ENCODE peak calls at places on chromosomes 2 and 18, in five cellular contexts. One of them, this sample, is unnamed.

GRCh38 chr2:180416553-180417113 is 409.5 kb upstream of the CWC22 start:
- DNase-seq in vagina: no peak
- DNase-seq in spleen: no peak
- DNase-seq in IMR-90: no peak
- DNase-seq in neural progenitor cell: no peak
- DNase-seq in this sample: no peak

GRCh38 chr2:19796036-19796703 is 105.6 kb downstream of the TTC32 start:
- DNase-seq in IMR-90: peak; percentile 45
- DNase-seq in neural progenitor cell: no peak
- DNase-seq in vagina: no peak
- DNase-seq in spleen: no peak
- DNase-seq in this sample: no peak

GRCh38 chr18:43661570-43661969 is 384.3 kb upstream of the SYT4 start:
- DNase-seq in vagina: no peak
- DNase-seq in IMR-90: peak; percentile 83
- DNase-seq in neural progenitor cell: peak; percentile 53
- DNase-seq in spleen: no peak
- DNase-seq in this sample: no peak

GRCh38 chr2:234290196-234290595 is 206.7 kb downstream of the ARL4C start:
- DNase-seq in neural progenitor cell: no peak
- DNase-seq in spleen: no peak
- DNase-seq in vagina: peak; percentile 91
- DNase-seq in IMR-90: no peak
- DNase-seq in this sample: no peak

GRCh38 chr2:227627769-227628168 is 10.5 kb downstream of the SCYGR4 start:
- DNase-seq in neural progenitor cell: no peak
- DNase-seq in IMR-90: no peak
- DNase-seq in spleen: no peak
- DNase-seq in vagina: no peak
- DNase-seq in this sample: no peak

GRCh38 chr2:120803764-120804335 is 68.2 kb downstream of the GLI2 start:
- DNase-seq in neural progenitor cell: no peak
- DNase-seq in IMR-90: peak; percentile 64
- DNase-seq in vagina: no peak
- DNase-seq in spleen: no peak
- DNase-seq in this sample: no peak

GRCh38 chr18:45854036-45854586 is 28.6 kb downstream of the SIGLEC15 start:
- DNase-seq in neural progenitor cell: no peak
- DNase-seq in IMR-90: no peak
- DNase-seq in vagina: no peak
- DNase-seq in spleen: no peak
- DNase-seq in this sample: no peak

GRCh38 chr2:88892788-88893187 is 201.3 kb downstream of the RPIA start:
- DNase-seq in IMR-90: no peak
- DNase-seq in vagina: no peak
- DNase-seq in spleen: no peak
- DNase-seq in neural progenitor cell: no peak
- DNase-seq in this sample: no peak

GRCh38 chr2:95670686-95671085 is 78.9 kb downstream of the TRIM43 start:
- DNase-seq in vagina: no peak
- DNase-seq in neural progenitor cell: no peak
- DNase-seq in spleen: no peak
- DNase-seq in IMR-90: no peak
- DNase-seq in this sample: no peak

GRCh38 chr2:229412686-229413085 is 141.6 kb upstream of the PID1 start:
- DNase-seq in neural progenitor cell: no peak
- DNase-seq in IMR-90: no peak
- DNase-seq in spleen: no peak
- DNase-seq in vagina: no peak
- DNase-seq in this sample: no peak
- TF ChIP-seq CTCF in neural progenitor cell: no peak
- TF ChIP-seq CTCF in IMR-90: no peak
- TF ChIP-seq CTCF in spleen: no peak
- TF ChIP-seq CTCF in vagina: no peak
- TF ChIP-seq CTCF in this sample: no peak

GRCh38 chr2:59449264-59449663 is 1104.2 kb downstream of the BCL11A start:
- DNase-seq in vagina: no peak
- DNase-seq in neural progenitor cell: peak; percentile 5
- DNase-seq in IMR-90: no peak
- DNase-seq in spleen: no peak
- DNase-seq in this sample: no peak
- TF ChIP-seq CTCF in vagina: no peak
- TF ChIP-seq CTCF in neural progenitor cell: no peak
- TF ChIP-seq CTCF in IMR-90: no peak
- TF ChIP-seq CTCF in spleen: no peak
- TF ChIP-seq CTCF in this sample: no peak

GRCh38 chr2:103292570-103293265 is 530.9 kb downstream of the TMEM182 start:
- DNase-seq in spleen: no peak
- DNase-seq in vagina: no peak
- DNase-seq in neural progenitor cell: no peak
- DNase-seq in IMR-90: no peak
- DNase-seq in this sample: no peak
- TF ChIP-seq CTCF in spleen: no peak
- TF ChIP-seq CTCF in vagina: no peak
- TF ChIP-seq CTCF in neural progenitor cell: peak; percentile 38
- TF ChIP-seq CTCF in IMR-90: no peak
- TF ChIP-seq CTCF in this sample: peak; percentile 20

GRCh38 chr2:182646763-182647498 is 69.1 kb upstream of the DNAJC10 start:
- DNase-seq in IMR-90: no peak
- DNase-seq in neural progenitor cell: no peak
- DNase-seq in spleen: no peak
- DNase-seq in vagina: no peak
- DNase-seq in this sample: no peak

GRCh38 chr2:182649316-182649715 is 66.7 kb upstream of the DNAJC10 start:
- DNase-seq in vagina: no peak
- DNase-seq in neural progenitor cell: peak; percentile 71
- DNase-seq in IMR-90: peak; percentile 46
- DNase-seq in spleen: no peak
- DNase-seq in this sample: no peak

GRCh38 chr2:182652326-182652725 is 63.7 kb upstream of the DNAJC10 start:
- DNase-seq in neural progenitor cell: no peak
- DNase-seq in spleen: no peak
- DNase-seq in IMR-90: no peak
- DNase-seq in vagina: no peak
- DNase-seq in this sample: no peak

GRCh38 chr2:182647499-182647787 is 68.6 kb upstream of the DNAJC10 start:
- DNase-seq in neural progenitor cell: no peak
- DNase-seq in spleen: no peak
- DNase-seq in IMR-90: no peak
- DNase-seq in vagina: no peak
- DNase-seq in this sample: no peak

DNA sequence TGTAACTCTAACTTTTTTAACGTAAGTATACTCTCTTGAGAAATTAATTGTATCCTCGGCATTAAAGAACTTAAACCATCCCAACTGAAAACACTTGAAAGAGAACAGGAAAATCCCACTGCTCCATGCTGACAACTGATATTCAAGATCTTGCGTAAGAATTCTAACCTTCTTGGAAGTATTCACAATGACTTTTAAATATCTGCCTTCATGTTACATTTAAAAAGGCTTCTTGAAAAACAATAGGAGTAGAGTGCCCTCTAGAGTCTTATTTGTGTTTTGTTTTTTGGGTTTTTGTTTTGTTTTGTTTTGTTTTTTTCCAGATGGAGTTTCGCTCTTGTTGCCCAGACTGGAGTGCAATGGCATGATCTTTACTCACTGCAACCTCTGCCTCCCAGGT is 65.4 kb upstream of the DNAJC10 start:
- DNase-seq in neural progenitor cell: peak; percentile 36
- DNase-seq in spleen: no peak
- DNase-seq in vagina: no peak
- DNase-seq in IMR-90: peak; percentile 76
- DNase-seq in this sample: no peak
- TF ChIP-seq CTCF in neural progenitor cell: peak; percentile 70
- TF ChIP-seq CTCF in spleen: peak; percentile 53
- TF ChIP-seq CTCF in vagina: peak; percentile 73
- TF ChIP-seq CTCF in IMR-90: peak; percentile 62
- TF ChIP-seq CTCF in this sample: peak; percentile 89

GRCh38 chr2:113206251-113206650 is 32.5 kb downstream of the PSD4 start:
- DNase-seq in vagina: no peak
- DNase-seq in neural progenitor cell: no peak
- DNase-seq in IMR-90: no peak
- DNase-seq in spleen: no peak
- DNase-seq in this sample: no peak

GRCh38 chr2:113202305-113203216 is 28.8 kb downstream of the PSD4 start:
- DNase-seq in vagina: no peak
- DNase-seq in neural progenitor cell: peak; percentile 57
- DNase-seq in spleen: peak; percentile 78
- DNase-seq in IMR-90: no peak
- DNase-seq in this sample: no peak

GRCh38 chr2:113203217-113203530 is 29.4 kb downstream of the PSD4 start:
- DNase-seq in spleen: peak; percentile 8
- DNase-seq in neural progenitor cell: no peak
- DNase-seq in IMR-90: peak; percentile 59
- DNase-seq in vagina: no peak
- DNase-seq in this sample: no peak

GRCh38 chr2:113201496-113202304 is 27.9 kb downstream of the PSD4 start:
- DNase-seq in vagina: no peak
- DNase-seq in IMR-90: no peak
- DNase-seq in neural progenitor cell: no peak
- DNase-seq in spleen: peak; percentile 76
- DNase-seq in this sample: no peak

GRCh38 chr2:113203901-113204519 is 30.2 kb downstream of the PSD4 start:
- DNase-seq in vagina: no peak
- DNase-seq in spleen: peak; percentile 87
- DNase-seq in neural progenitor cell: peak; percentile 85
- DNase-seq in IMR-90: peak; percentile 68
- DNase-seq in this sample: no peak
- TF ChIP-seq CTCF in vagina: peak; percentile 62
- TF ChIP-seq CTCF in spleen: peak; percentile 85
- TF ChIP-seq CTCF in neural progenitor cell: peak; percentile 88
- TF ChIP-seq CTCF in IMR-90: peak; percentile 88
- TF ChIP-seq CTCF in this sample: peak; percentile 94

DNA sequence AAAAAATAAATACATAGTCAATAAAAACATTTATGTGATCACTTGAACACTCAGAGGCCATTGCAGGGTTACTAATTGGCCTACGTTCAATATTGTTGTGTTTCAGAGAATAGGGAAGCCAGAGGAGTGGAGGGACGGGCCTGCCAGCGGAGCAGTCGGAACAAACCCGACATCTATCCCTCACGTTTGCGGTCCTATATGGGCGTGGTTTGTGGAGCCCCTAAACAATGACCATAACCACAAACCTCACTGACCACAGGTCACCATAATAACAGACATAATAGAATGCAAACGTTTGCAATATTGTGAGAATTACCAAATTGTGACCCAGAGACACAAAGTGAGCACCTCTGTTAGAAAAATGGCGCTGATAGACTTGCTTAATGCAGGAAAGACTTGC is 19.5 kb upstream of the ZNF516 start:
- DNase-seq in neural progenitor cell: no peak
- DNase-seq in spleen: no peak
- DNase-seq in vagina: no peak
- DNase-seq in IMR-90: no peak
- DNase-seq in this sample: no peak
- TF ChIP-seq CTCF in neural progenitor cell: no peak
- TF ChIP-seq CTCF in spleen: no peak
- TF ChIP-seq CTCF in vagina: no peak
- TF ChIP-seq CTCF in IMR-90: no peak
- TF ChIP-seq CTCF in this sample: no peak

GRCh38 chr18:53551868-53552426 is 672.5 kb downstream of the MBD2 start:
- DNase-seq in vagina: no peak
- DNase-seq in neural progenitor cell: no peak
- DNase-seq in spleen: no peak
- DNase-seq in IMR-90: no peak
- DNase-seq in this sample: no peak

GRCh38 chr18:53556450-53556849 is 668.0 kb downstream of the MBD2 start:
- DNase-seq in spleen: no peak
- DNase-seq in IMR-90: no peak
- DNase-seq in neural progenitor cell: no peak
- DNase-seq in vagina: no peak
- DNase-seq in this sample: no peak

GRCh38 chr18:53553030-53553429 is 671.4 kb downstream of the MBD2 start:
- DNase-seq in spleen: no peak
- DNase-seq in neural progenitor cell: no peak
- DNase-seq in IMR-90: no peak
- DNase-seq in vagina: no peak
- DNase-seq in this sample: no peak
- TF ChIP-seq CTCF in spleen: no peak
- TF ChIP-seq CTCF in neural progenitor cell: peak; percentile 13
- TF ChIP-seq CTCF in IMR-90: no peak
- TF ChIP-seq CTCF in vagina: no peak
- TF ChIP-seq CTCF in this sample: no peak

GRCh38 chr18:26405190-26405781 is 143.1 kb downstream of the KCTD1 start:
- DNase-seq in vagina: no peak
- DNase-seq in spleen: no peak
- DNase-seq in IMR-90: peak; percentile 53
- DNase-seq in neural progenitor cell: peak; percentile 48
- DNase-seq in this sample: no peak
- TF ChIP-seq CTCF in vagina: peak; percentile 23
- TF ChIP-seq CTCF in spleen: peak; percentile 32
- TF ChIP-seq CTCF in IMR-90: peak; percentile 66
- TF ChIP-seq CTCF in neural progenitor cell: peak; percentile 43
- TF ChIP-seq CTCF in this sample: peak; percentile 77

GRCh38 chr2:100290718-100291151 is 31.6 kb downstream of the LONRF2 start:
- DNase-seq in spleen: no peak
- DNase-seq in neural progenitor cell: no peak
- DNase-seq in vagina: no peak
- DNase-seq in IMR-90: no peak
- DNase-seq in this sample: no peak

GRCh38 chr2:100291152-100291970 is 30.9 kb downstream of the LONRF2 start:
- DNase-seq in spleen: no peak
- DNase-seq in IMR-90: peak; percentile 99
- DNase-seq in vagina: no peak
- DNase-seq in neural progenitor cell: no peak
- DNase-seq in this sample: no peak

GRCh38 chr2:100294162-100294497 is 28.2 kb downstream of the LONRF2 start:
- DNase-seq in spleen: no peak
- DNase-seq in neural progenitor cell: no peak
- DNase-seq in vagina: no peak
- DNase-seq in IMR-90: no peak
- DNase-seq in this sample: no peak

GRCh38 chr2:100293341-100294161 is 28.8 kb downstream of the LONRF2 start:
- DNase-seq in IMR-90: peak; percentile 31
- DNase-seq in neural progenitor cell: no peak
- DNase-seq in vagina: no peak
- DNase-seq in spleen: no peak
- DNase-seq in this sample: no peak

GRCh38 chr2:100292022-100292580 is 30.2 kb downstream of the LONRF2 start:
- DNase-seq in spleen: no peak
- DNase-seq in vagina: no peak
- DNase-seq in IMR-90: peak; percentile 96
- DNase-seq in neural progenitor cell: peak; percentile 9
- DNase-seq in this sample: no peak
- TF ChIP-seq CTCF in spleen: no peak
- TF ChIP-seq CTCF in vagina: no peak
- TF ChIP-seq CTCF in IMR-90: peak; percentile 23
- TF ChIP-seq CTCF in neural progenitor cell: no peak
- TF ChIP-seq CTCF in this sample: no peak

This sample was measured in chondrocyte.